ENCODE peak calls at places on chromosomes 6 and 20, in ten cellular contexts. W, A, F, C, K, T, R, S, H and B are unnamed samples.

GRCh38 chr6:5989141-5989723 is 17.5 kb downstream of the NRN1 start:
- DNase-seq in F (no peak), T (no peak), C (no peak), K (no peak), S (no peak), R (no peak), H (no peak), W (no peak), A (no peak), B (no peak)

GRCh38 chr20:17917832-17918618 is 50.6 kb downstream of the SNX5 start:
- DNase-seq in W (no peak), T (no peak), H (no peak), S (no peak), K (no peak), R (no peak), F (no peak), C (no peak), A (no peak), B (no peak)

GRCh38 chr6:106547053-106547414 is 82.3 kb downstream of the RTN4IP1 start:
- DNase-seq in C (no peak), H (peak; percentile 43), W (no peak), F (no peak), T (no peak), K (no peak), R (no peak), S (no peak), A (no peak), B (no peak)

GRCh38 chr20:50191566-50192363 is 1.1 kb downstream of the CEBPB start:
- DNase-seq in T (peak; percentile 76), S (peak; percentile 36), C (peak; percentile 79), R (peak; percentile 44), A (peak; percentile 92), H (peak; percentile 56), W (peak; percentile 39), K (no peak), F (no peak), B (no peak)

GRCh38 chr6:89298680-89299450 is 16.2 kb downstream of the GABRR2 start:
- DNase-seq in K (no peak), W (no peak), S (peak; percentile 43), F (no peak), T (no peak), C (no peak), A (no peak), R (peak; percentile 9), H (no peak), B (no peak)

GRCh38 chr20:40741507-40742106 is 52.6 kb upstream of the MAFB start:
- DNase-seq in W (peak; percentile 7), T (peak; percentile 76), R (no peak), H (no peak), A (peak; percentile 55), F (no peak), K (no peak), C (peak; percentile 63), S (peak; percentile 38), B (no peak)

GRCh38 chr6:57221191-57221935 is 744 bp downstream of the RAB23 start:
- DNase-seq in K (peak; percentile 74), H (peak; percentile 63), T (peak; percentile 87), W (peak; percentile 20), R (peak; percentile 12), A (peak; percentile 68), F (no peak), S (peak; percentile 52), C (peak; percentile 83), B (no peak)

GRCh38 chr20:17431621-17432364 is 99.4 kb downstream of the BFSP1 start:
- DNase-seq in R (peak; percentile 34), F (peak; percentile 30), W (peak; percentile 23), H (peak; percentile 77), A (peak; percentile 73), K (peak; percentile 64), S (peak; percentile 33), T (peak; percentile 85), C (peak; percentile 71), B (peak; percentile 15)

GRCh38 chr6:97459986-97460385 is 177.0 kb upstream of the MMS22L start:
- DNase-seq in T (no peak), K (no peak), S (no peak), H (no peak), R (no peak), W (no peak), A (no peak), F (no peak), C (no peak), B (no peak)

GRCh38 chr6:32972353-32973143 is 4.2 kb downstream of the BRD2 start:
- DNase-seq in W (no peak), S (no peak), K (peak; percentile 81), H (no peak), F (no peak), A (peak; percentile 82), T (no peak), C (peak; percentile 36), R (peak; percentile 44), B (no peak)

GRCh38 chr6:25278914-25279747 is at the start of gene CARMIL1:
- DNase-seq in R (peak; percentile 50), C (peak; percentile 90), A (peak; percentile 86), K (peak; percentile 90), S (peak; percentile 83), H (peak; percentile 84), W (peak; percentile 52), F (peak; percentile 48), T (peak; percentile 87), B (no peak)

GRCh38 chr20:17863209-17863576 is 105.4 kb downstream of the SNX5 start:
- DNase-seq in K (no peak), S (no peak), C (no peak), A (no peak), R (no peak), T (no peak), W (no peak), H (no peak), F (no peak), B (no peak)

GRCh38 chr20:13840093-13840465 is 55.3 kb downstream of the NDUFAF5 start:
- DNase-seq in W (no peak), A (no peak), K (no peak), R (no peak), T (no peak), F (no peak), S (no peak), H (no peak), C (no peak), B (no peak)

GRCh38 chr20:50372770-50373088 is 137.5 kb upstream of the PTPN1 start:
- DNase-seq in H (no peak), S (peak; percentile 28), T (no peak), R (no peak), K (no peak), C (no peak), F (no peak), W (no peak), A (no peak), B (no peak)

GRCh38 chr6:166586424-166587156 is at the start of gene RAMACL:
- DNase-seq in S (peak; percentile 3), A (peak; percentile 30), C (peak; percentile 28), W (peak; percentile 29), R (no peak), H (peak; percentile 0), F (no peak), T (peak; percentile 70), K (no peak), B (no peak)

GRCh38 chr20:32661820-32662528 is 11.8 kb downstream of the C20orf203 start:
- DNase-seq in S (no peak), F (no peak), W (no peak), R (no peak), C (no peak), A (no peak), H (no peak), T (no peak), K (no peak), B (no peak)

GRCh38 chr6:128731249-128732165 is 151.4 kb upstream of the LAMA2 start:
- DNase-seq in F (no peak), K (no peak), W (no peak), T (no peak), S (peak; percentile 60), A (peak; percentile 15), H (peak; percentile 40), C (peak; percentile 78), R (no peak), B (peak; percentile 22)

GRCh38 chr6:39239527-39240154 is 10.4 kb upstream of the KCNK5 start:
- DNase-seq in H (no peak), F (no peak), C (no peak), S (no peak), T (no peak), W (no peak), R (no peak), K (no peak), A (no peak), B (no peak)

GRCh38 chr20:48721324-48722001 is 106.3 kb downstream of the PREX1 start:
- DNase-seq in R (no peak), K (no peak), W (no peak), T (no peak), H (no peak), F (no peak), S (no peak), C (no peak), A (no peak), B (no peak)

GRCh38 chr6:109457596-109457996 is 2.0 kb upstream of the MICAL1 start:
- DNase-seq in T (no peak), H (no peak), R (no peak), K (no peak), S (no peak), A (no peak), W (no peak), C (no peak), F (no peak), B (no peak)

GRCh38 chr6:74519172-74519571 is 686.7 kb downstream of the COL12A1 start:
- DNase-seq in A (no peak), R (no peak), K (no peak), F (no peak), C (no peak), S (no peak), T (no peak), H (no peak), W (no peak), B (no peak)

GRCh38 chr20:38418509-38419204 is 16.5 kb downstream of the SNHG17 start:
- DNase-seq in A (no peak), R (no peak), T (no peak), H (no peak), F (no peak), C (no peak), K (no peak), W (no peak), S (peak; percentile 28), B (no peak)

GRCh38 chr6:90393232-90393884 is 96.7 kb upstream of the BACH2 start:
- DNase-seq in C (peak; percentile 82), K (no peak), A (peak; percentile 73), T (peak; percentile 80), S (peak; percentile 46), F (peak; percentile 52), W (peak; percentile 71), R (peak; percentile 51), H (peak; percentile 46), B (peak; percentile 51)

GRCh38 chr20:44027686-44028340 is 113.2 kb downstream of the TOX2 start:
- DNase-seq in K (no peak), F (no peak), T (no peak), S (no peak), R (no peak), W (no peak), A (no peak), H (no peak), C (no peak), B (no peak)